ENCODE peak calls at places on chromosomes 12 and 14, in six cellular contexts. One of them, this sample, is unnamed. For H3K36me3, the result is how much of the 10 kb centered on the place peaks cover.

GRCh38 chr12:21940972-21941521 is at the start of gene ABCC9:
- DNase-seq in PC-3: no peak
- DNase-seq in psoas muscle: peak
- DNase-seq in neuronal stem cell: peak
- DNase-seq in colonic mucosa: peak
- DNase-seq in cardiac muscle cell: peak
- DNase-seq in this sample: no peak

GRCh38 chr12:4134833-4135597 is 138.5 kb upstream of the CCND2 start:
- DNase-seq in cardiac muscle cell: no peak
- DNase-seq in colonic mucosa: no peak
- DNase-seq in neuronal stem cell: no peak
- DNase-seq in PC-3: no peak
- DNase-seq in psoas muscle: no peak
- DNase-seq in this sample: no peak

GRCh38 chr12:110366474-110367208 is 36.9 kb downstream of the ANAPC7 start:
- DNase-seq in neuronal stem cell: no peak
- DNase-seq in colonic mucosa: no peak
- DNase-seq in PC-3: no peak
- DNase-seq in psoas muscle: no peak
- DNase-seq in cardiac muscle cell: no peak
- DNase-seq in this sample: no peak

GRCh38 chr12:4443616-4444015 is 2.0 kb downstream of the FGF6 start:
- DNase-seq in psoas muscle: no peak
- DNase-seq in cardiac muscle cell: no peak
- DNase-seq in PC-3: no peak
- DNase-seq in neuronal stem cell: no peak
- DNase-seq in colonic mucosa: no peak
- DNase-seq in this sample: no peak

GRCh38 chr14:71286126-71286525 is 378.9 kb downstream of the PCNX1 start:
- DNase-seq in colonic mucosa: no peak
- DNase-seq in neuronal stem cell: no peak
- DNase-seq in psoas muscle: no peak
- DNase-seq in PC-3: peak
- DNase-seq in cardiac muscle cell: no peak
- DNase-seq in this sample: no peak

GRCh38 chr14:82482345-82482744 is 948.7 kb upstream of the SEL1L start:
- DNase-seq in neuronal stem cell: no peak
- DNase-seq in PC-3: no peak
- DNase-seq in colonic mucosa: no peak
- DNase-seq in cardiac muscle cell: no peak
- DNase-seq in psoas muscle: no peak
- DNase-seq in this sample: no peak

GRCh38 chr12:32891956-32892355 is 4.6 kb downstream of the PKP2 start:
- DNase-seq in neuronal stem cell: peak
- DNase-seq in colonic mucosa: no peak
- DNase-seq in psoas muscle: no peak
- DNase-seq in PC-3: peak
- DNase-seq in cardiac muscle cell: no peak
- DNase-seq in this sample: no peak

GRCh38 chr14:75515631-75515999 is 6.7 kb upstream of the BATF start:
- DNase-seq in psoas muscle: no peak
- DNase-seq in PC-3: no peak
- DNase-seq in colonic mucosa: no peak
- DNase-seq in cardiac muscle cell: no peak
- DNase-seq in neuronal stem cell: no peak
- DNase-seq in this sample: no peak

GRCh38 chr12:46549527-46550265 is 177.1 kb upstream of the SLC38A2 start:
- DNase-seq in psoas muscle: no peak
- DNase-seq in PC-3: peak
- DNase-seq in colonic mucosa: no peak
- DNase-seq in cardiac muscle cell: no peak
- DNase-seq in neuronal stem cell: no peak
- DNase-seq in this sample: no peak

GRCh38 chr12:121580959-121581680 is at the start of gene KDM2B:
- DNase-seq in cardiac muscle cell: peak
- DNase-seq in colonic mucosa: peak
- DNase-seq in psoas muscle: no peak
- DNase-seq in PC-3: peak
- DNase-seq in neuronal stem cell: peak
- DNase-seq in this sample: peak

GRCh38 chr12:69608114-69608513 is 2.6 kb downstream of the LRRC10 start:
- DNase-seq in colonic mucosa: no peak
- DNase-seq in cardiac muscle cell: no peak
- DNase-seq in neuronal stem cell: no peak
- DNase-seq in psoas muscle: no peak
- DNase-seq in PC-3: no peak
- DNase-seq in this sample: no peak

GRCh38 chr12:69600804-69601203 is 9.9 kb downstream of the LRRC10 start:
- DNase-seq in neuronal stem cell: no peak
- DNase-seq in PC-3: no peak
- DNase-seq in psoas muscle: no peak
- DNase-seq in cardiac muscle cell: no peak
- DNase-seq in colonic mucosa: no peak
- DNase-seq in this sample: no peak

GRCh38 chr12:69602954-69603353 is 7.8 kb downstream of the LRRC10 start:
- DNase-seq in colonic mucosa: no peak
- DNase-seq in PC-3: no peak
- DNase-seq in cardiac muscle cell: no peak
- DNase-seq in psoas muscle: no peak
- DNase-seq in neuronal stem cell: no peak
- DNase-seq in this sample: no peak

GRCh38 chr12:69598174-69598753 is 12.4 kb downstream of the LRRC10 start:
- DNase-seq in cardiac muscle cell: no peak
- DNase-seq in colonic mucosa: no peak
- DNase-seq in neuronal stem cell: no peak
- DNase-seq in PC-3: no peak
- DNase-seq in psoas muscle: no peak
- DNase-seq in this sample: no peak

DNA sequence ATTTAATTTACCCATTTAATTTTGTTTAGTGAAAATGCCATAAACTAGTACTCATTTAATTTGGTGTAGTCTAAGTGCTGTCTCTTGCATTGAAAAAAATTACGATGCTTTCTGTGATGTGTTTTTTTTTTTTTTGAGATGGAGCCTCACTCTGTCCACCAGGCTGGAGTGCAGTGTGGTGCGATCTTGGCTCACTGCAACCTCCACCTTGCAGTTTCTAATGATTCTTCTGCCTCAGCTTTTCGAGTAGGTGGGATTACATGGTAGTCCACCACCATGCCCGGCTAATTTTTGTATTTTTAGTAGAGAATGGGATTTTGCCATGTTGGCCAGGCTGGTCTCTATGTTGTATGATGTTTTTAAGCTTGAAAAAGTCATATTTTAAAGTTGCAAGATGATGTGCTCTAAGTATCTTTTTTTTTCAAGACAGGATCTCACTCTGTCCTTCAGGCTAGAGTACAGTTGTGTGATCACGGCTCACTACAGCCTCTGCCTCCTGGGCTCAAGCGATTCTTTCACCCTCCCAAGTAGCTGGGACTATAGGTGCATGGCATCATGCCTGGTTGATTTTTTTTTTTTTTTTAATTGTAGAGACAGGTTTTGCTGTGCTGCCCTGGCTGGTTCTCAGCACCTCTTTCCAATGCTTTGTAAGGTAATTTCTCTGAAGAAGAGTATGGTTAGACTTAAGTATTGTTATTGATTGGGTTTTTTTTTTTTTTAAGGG is 8.6 kb downstream of the LRRC10 start:
- DNase-seq in colonic mucosa: no peak
- DNase-seq in PC-3: no peak
- DNase-seq in neuronal stem cell: no peak
- DNase-seq in psoas muscle: no peak
- DNase-seq in cardiac muscle cell: no peak
- DNase-seq in this sample: no peak
- H3K36me3 ChIP-seq in colonic mucosa: under half
- H3K36me3 ChIP-seq in PC-3: half or more
- H3K36me3 ChIP-seq in neuronal stem cell: half or more
- H3K36me3 ChIP-seq in psoas muscle: under half
- H3K36me3 ChIP-seq in cardiac muscle cell: half or more
- H3K36me3 ChIP-seq in this sample: under half

GRCh38 chr14:92658160-92658559 is 90.3 kb downstream of the LGMN start:
- DNase-seq in neuronal stem cell: no peak
- DNase-seq in PC-3: no peak
- DNase-seq in psoas muscle: no peak
- DNase-seq in cardiac muscle cell: no peak
- DNase-seq in colonic mucosa: no peak
- DNase-seq in this sample: no peak
- H3K27ac ChIP-seq in neuronal stem cell: no peak
- H3K27ac ChIP-seq in PC-3: no peak
- H3K27ac ChIP-seq in psoas muscle: no peak
- H3K27ac ChIP-seq in cardiac muscle cell: no peak
- H3K27ac ChIP-seq in colonic mucosa: no peak
- H3K27ac ChIP-seq in this sample: peak

GRCh38 chr14:94112513-94113060 is 2.1 kb downstream of the IFI27 start:
- DNase-seq in PC-3: no peak
- DNase-seq in colonic mucosa: no peak
- DNase-seq in cardiac muscle cell: no peak
- DNase-seq in neuronal stem cell: no peak
- DNase-seq in psoas muscle: no peak
- DNase-seq in this sample: no peak

GRCh38 chr14:94109915-94110250 is 653 bp upstream of the IFI27 start:
- DNase-seq in colonic mucosa: no peak
- DNase-seq in psoas muscle: no peak
- DNase-seq in cardiac muscle cell: no peak
- DNase-seq in neuronal stem cell: no peak
- DNase-seq in PC-3: no peak
- DNase-seq in this sample: no peak

GRCh38 chr14:94113073-94113472 is 2.5 kb downstream of the IFI27 start:
- DNase-seq in cardiac muscle cell: no peak
- DNase-seq in colonic mucosa: no peak
- DNase-seq in psoas muscle: no peak
- DNase-seq in neuronal stem cell: no peak
- DNase-seq in PC-3: no peak
- DNase-seq in this sample: no peak

GRCh38 chr14:94110552-94111181 is at the start of gene IFI27:
- DNase-seq in neuronal stem cell: no peak
- DNase-seq in colonic mucosa: peak
- DNase-seq in psoas muscle: no peak
- DNase-seq in cardiac muscle cell: no peak
- DNase-seq in PC-3: peak
- DNase-seq in this sample: no peak

DNA sequence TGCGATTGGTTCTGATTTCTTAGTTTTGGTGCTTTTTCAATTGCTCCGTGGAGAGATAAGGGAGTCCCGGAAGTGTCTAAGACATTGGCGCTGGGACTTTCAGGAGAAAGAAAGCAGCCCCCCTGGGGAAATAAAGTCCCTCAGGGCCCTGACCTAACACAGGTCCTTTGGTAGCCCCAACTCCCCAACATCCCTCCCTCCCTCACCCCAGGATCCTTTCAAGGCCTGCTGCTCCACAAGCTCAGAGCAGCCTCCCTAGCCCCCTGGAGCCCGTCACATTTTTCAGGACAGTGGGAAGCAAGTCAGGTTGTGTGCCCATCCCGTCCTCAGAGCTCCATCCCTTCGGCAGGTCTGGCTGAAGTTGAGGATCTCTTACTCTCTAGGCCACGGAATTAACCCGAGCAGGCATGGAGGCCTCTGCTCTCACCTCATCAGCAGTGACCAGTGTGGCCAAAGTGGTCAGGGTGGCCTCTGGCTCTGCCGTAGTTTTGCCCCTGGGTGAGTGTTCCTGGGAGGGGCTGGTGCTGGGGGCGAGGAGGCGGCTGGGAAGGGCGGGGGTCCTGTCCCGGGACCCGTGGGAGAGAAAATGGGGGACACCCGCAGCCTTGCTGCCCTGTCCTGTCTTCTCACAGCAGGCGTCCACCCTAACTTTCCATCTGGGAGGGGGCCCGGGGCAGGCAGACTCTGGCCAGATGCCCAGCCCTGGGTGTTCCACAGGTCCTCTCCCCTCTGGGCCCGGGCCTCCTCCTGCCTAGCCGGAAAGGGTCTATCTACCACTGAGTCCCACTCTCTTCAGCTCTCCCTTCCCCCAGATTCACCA is 950 bp downstream of the IFI27 start:
- DNase-seq in neuronal stem cell: no peak
- DNase-seq in psoas muscle: no peak
- DNase-seq in cardiac muscle cell: no peak
- DNase-seq in colonic mucosa: no peak
- DNase-seq in PC-3: no peak
- DNase-seq in this sample: no peak
- H3K36me3 ChIP-seq in neuronal stem cell: under half
- H3K36me3 ChIP-seq in psoas muscle: under half
- H3K36me3 ChIP-seq in cardiac muscle cell: under half
- H3K36me3 ChIP-seq in colonic mucosa: under half
- H3K36me3 ChIP-seq in PC-3: under half
- H3K36me3 ChIP-seq in this sample: under half

GRCh38 chr12:132446535-132447326 is 43.2 kb upstream of the FBRSL1 start:
- DNase-seq in cardiac muscle cell: no peak
- DNase-seq in psoas muscle: peak
- DNase-seq in colonic mucosa: no peak
- DNase-seq in neuronal stem cell: no peak
- DNase-seq in PC-3: no peak
- DNase-seq in this sample: no peak
- H3K27ac ChIP-seq in cardiac muscle cell: no peak
- H3K27ac ChIP-seq in psoas muscle: no peak
- H3K27ac ChIP-seq in colonic mucosa: no peak
- H3K27ac ChIP-seq in neuronal stem cell: no peak
- H3K27ac ChIP-seq in PC-3: no peak
- H3K27ac ChIP-seq in this sample: peak

GRCh38 chr14:68931063-68931462 is 48.0 kb downstream of the ACTN1 start:
- DNase-seq in psoas muscle: peak
- DNase-seq in cardiac muscle cell: no peak
- DNase-seq in neuronal stem cell: no peak
- DNase-seq in colonic mucosa: no peak
- DNase-seq in PC-3: no peak
- DNase-seq in this sample: no peak
- H3K36me3 ChIP-seq in psoas muscle: under half
- H3K36me3 ChIP-seq in cardiac muscle cell: under half
- H3K36me3 ChIP-seq in neuronal stem cell: under half
- H3K36me3 ChIP-seq in colonic mucosa: under half
- H3K36me3 ChIP-seq in PC-3: under half
- H3K36me3 ChIP-seq in this sample: under half

GRCh38 chr14:49617846-49618519 is 2.4 kb downstream of the RPL36AL start:
- DNase-seq in cardiac muscle cell: no peak
- DNase-seq in psoas muscle: no peak
- DNase-seq in neuronal stem cell: no peak
- DNase-seq in PC-3: no peak
- DNase-seq in colonic mucosa: no peak
- DNase-seq in this sample: no peak
- H3K27ac ChIP-seq in cardiac muscle cell: no peak
- H3K27ac ChIP-seq in psoas muscle: no peak
- H3K27ac ChIP-seq in neuronal stem cell: no peak
- H3K27ac ChIP-seq in PC-3: no peak
- H3K27ac ChIP-seq in colonic mucosa: no peak
- H3K27ac ChIP-seq in this sample: peak

GRCh38 chr12:43749016-43749415 is 9.6 kb downstream of the PUS7L start:
- DNase-seq in PC-3: no peak
- DNase-seq in colonic mucosa: no peak
- DNase-seq in cardiac muscle cell: no peak
- DNase-seq in neuronal stem cell: no peak
- DNase-seq in psoas muscle: no peak
- DNase-seq in this sample: no peak
- H3K36me3 ChIP-seq in PC-3: under half
- H3K36me3 ChIP-seq in colonic mucosa: under half
- H3K36me3 ChIP-seq in cardiac muscle cell: under half
- H3K36me3 ChIP-seq in neuronal stem cell: under half
- H3K36me3 ChIP-seq in psoas muscle: under half
- H3K36me3 ChIP-seq in this sample: under half

GRCh38 chr12:64221656-64222010 is 463 bp downstream of the KICS2 start:
- DNase-seq in cardiac muscle cell: peak
- DNase-seq in colonic mucosa: peak
- DNase-seq in PC-3: peak
- DNase-seq in psoas muscle: peak
- DNase-seq in neuronal stem cell: peak
- DNase-seq in this sample: no peak
- H3K27ac ChIP-seq in cardiac muscle cell: peak
- H3K27ac ChIP-seq in colonic mucosa: peak
- H3K27ac ChIP-seq in PC-3: peak
- H3K27ac ChIP-seq in psoas muscle: peak
- H3K27ac ChIP-seq in neuronal stem cell: no peak
- H3K27ac ChIP-seq in this sample: peak